ENCODE peak calls at places on chromosomes 1 and 21, in six cellular contexts. One of them, this sample, is unnamed.

GRCh38 chr1:182614796-182615451 is 10.7 kb upstream of the RGS16 start:
- DNase-seq in Calu3: peak
- DNase-seq in ovary: peak
- DNase-seq in GM13976: peak
- DNase-seq in LHCN-M2: peak
- DNase-seq in B cell: peak
- DNase-seq in this sample: peak

GRCh38 chr1:245156736-245157505 is 2.1 kb downstream of the KIF26B start:
- DNase-seq in Calu3: peak
- DNase-seq in ovary: no peak
- DNase-seq in GM13976: peak
- DNase-seq in LHCN-M2: no peak
- DNase-seq in B cell: no peak
- DNase-seq in this sample: peak

GRCh38 chr1:47013239-47013638 is 10.2 kb upstream of the CYP4X1 start:
- DNase-seq in Calu3: no peak
- DNase-seq in ovary: no peak
- DNase-seq in GM13976: no peak
- DNase-seq in LHCN-M2: no peak
- DNase-seq in B cell: no peak
- DNase-seq in this sample: no peak

GRCh38 chr21:32237021-32237420 is 41.8 kb downstream of the MIS18A start:
- DNase-seq in Calu3: no peak
- DNase-seq in ovary: no peak
- DNase-seq in GM13976: no peak
- DNase-seq in LHCN-M2: no peak
- DNase-seq in B cell: no peak
- DNase-seq in this sample: no peak

GRCh38 chr21:45870851-45871615 is 110.5 kb upstream of the COL6A1 start:
- DNase-seq in Calu3: no peak
- DNase-seq in ovary: no peak
- DNase-seq in GM13976: no peak
- DNase-seq in LHCN-M2: no peak
- DNase-seq in B cell: no peak
- DNase-seq in this sample: no peak

GRCh38 chr1:177927021-177927596 is 42.7 kb downstream of the SEC16B start:
- DNase-seq in Calu3: no peak
- DNase-seq in ovary: no peak
- DNase-seq in GM13976: no peak
- DNase-seq in LHCN-M2: peak
- DNase-seq in B cell: no peak
- DNase-seq in this sample: peak

GRCh38 chr1:173095632-173096031 is 44.9 kb upstream of the TNFSF18 start:
- DNase-seq in Calu3: no peak
- DNase-seq in ovary: no peak
- DNase-seq in GM13976: no peak
- DNase-seq in LHCN-M2: peak
- DNase-seq in B cell: no peak
- DNase-seq in this sample: peak

GRCh38 chr1:194342484-194343262 is 1156.3 kb upstream of the B3GALT2 start:
- DNase-seq in Calu3: no peak
- DNase-seq in ovary: no peak
- DNase-seq in GM13976: no peak
- DNase-seq in LHCN-M2: no peak
- DNase-seq in B cell: no peak
- DNase-seq in this sample: no peak

GRCh38 chr1:208142632-208143390 is 101.4 kb downstream of the PLXNA2 start:
- DNase-seq in Calu3: no peak
- DNase-seq in ovary: no peak
- DNase-seq in GM13976: no peak
- DNase-seq in LHCN-M2: no peak
- DNase-seq in B cell: no peak
- DNase-seq in this sample: no peak

GRCh38 chr1:113947388-113948107 is 18.4 kb downstream of the HIPK1 start:
- DNase-seq in Calu3: no peak
- DNase-seq in ovary: no peak
- DNase-seq in GM13976: no peak
- DNase-seq in LHCN-M2: no peak
- DNase-seq in B cell: no peak
- DNase-seq in this sample: no peak

GRCh38 chr1:2583871-2584341 is 2.7 kb upstream of the PRXL2B start:
- DNase-seq in Calu3: peak
- DNase-seq in ovary: no peak
- DNase-seq in GM13976: no peak
- DNase-seq in LHCN-M2: peak
- DNase-seq in B cell: no peak
- DNase-seq in this sample: no peak

GRCh38 chr1:201468501-201468843 is 516 bp downstream of the PHLDA3 start:
- DNase-seq in Calu3: no peak
- DNase-seq in ovary: peak
- DNase-seq in GM13976: peak
- DNase-seq in LHCN-M2: peak
- DNase-seq in B cell: no peak
- DNase-seq in this sample: no peak

GRCh38 chr1:43441166-43441893 is 12.4 kb downstream of the HYI start:
- DNase-seq in Calu3: no peak
- DNase-seq in ovary: peak
- DNase-seq in GM13976: no peak
- DNase-seq in LHCN-M2: no peak
- DNase-seq in B cell: no peak
- DNase-seq in this sample: no peak

GRCh38 chr1:54230507-54231339 is 30.8 kb downstream of the MRPL37 start:
- DNase-seq in Calu3: no peak
- DNase-seq in ovary: no peak
- DNase-seq in GM13976: no peak
- DNase-seq in LHCN-M2: no peak
- DNase-seq in B cell: no peak
- DNase-seq in this sample: no peak

GRCh38 chr1:37166005-37166404 is 131.7 kb upstream of the GRIK3 start:
- DNase-seq in Calu3: no peak
- DNase-seq in ovary: no peak
- DNase-seq in GM13976: no peak
- DNase-seq in LHCN-M2: no peak
- DNase-seq in B cell: no peak
- DNase-seq in this sample: no peak

GRCh38 chr1:102084771-102085535 is 88.2 kb upstream of the OLFM3 start:
- DNase-seq in Calu3: no peak
- DNase-seq in ovary: no peak
- DNase-seq in GM13976: no peak
- DNase-seq in LHCN-M2: no peak
- DNase-seq in B cell: no peak
- DNase-seq in this sample: no peak

GRCh38 chr1:234498448-234499118 is 19.6 kb upstream of the TARBP1 start:
- DNase-seq in Calu3: no peak
- DNase-seq in ovary: no peak
- DNase-seq in GM13976: no peak
- DNase-seq in LHCN-M2: no peak
- DNase-seq in B cell: no peak
- DNase-seq in this sample: no peak

GRCh38 chr1:2840036-2840809 is 38.7 kb upstream of the TTC34 start:
- DNase-seq in Calu3: no peak
- DNase-seq in ovary: no peak
- DNase-seq in GM13976: no peak
- DNase-seq in LHCN-M2: no peak
- DNase-seq in B cell: no peak
- DNase-seq in this sample: no peak

GRCh38 chr1:47558601-47559593 is 121.1 kb downstream of the FOXD2 start:
- DNase-seq in Calu3: peak
- DNase-seq in ovary: no peak
- DNase-seq in GM13976: no peak
- DNase-seq in LHCN-M2: no peak
- DNase-seq in B cell: no peak
- DNase-seq in this sample: peak

GRCh38 chr21:43834146-43834905 is 30.7 kb upstream of the AGPAT3 start:
- DNase-seq in Calu3: no peak
- DNase-seq in ovary: no peak
- DNase-seq in GM13976: no peak
- DNase-seq in LHCN-M2: no peak
- DNase-seq in B cell: no peak
- DNase-seq in this sample: no peak

GRCh38 chr1:15028117-15028516 is 125.4 kb upstream of the TMEM51 start:
- DNase-seq in Calu3: no peak
- DNase-seq in ovary: no peak
- DNase-seq in GM13976: no peak
- DNase-seq in LHCN-M2: peak
- DNase-seq in B cell: no peak
- DNase-seq in this sample: peak

GRCh38 chr1:20250346-20250989 is 40.2 kb upstream of the VWA5B1 start:
- DNase-seq in Calu3: peak
- DNase-seq in ovary: no peak
- DNase-seq in GM13976: no peak
- DNase-seq in LHCN-M2: peak
- DNase-seq in B cell: no peak
- DNase-seq in this sample: no peak

GRCh38 chr1:93661829-93662474 is 19.7 kb downstream of the BCAR3 start:
- DNase-seq in Calu3: peak
- DNase-seq in ovary: no peak
- DNase-seq in GM13976: peak
- DNase-seq in LHCN-M2: peak
- DNase-seq in B cell: no peak
- DNase-seq in this sample: peak

GRCh38 chr1:160291248-160292220 is 6.6 kb upstream of the PEX19 start:
- DNase-seq in Calu3: peak
- DNase-seq in ovary: peak
- DNase-seq in GM13976: peak
- DNase-seq in LHCN-M2: peak
- DNase-seq in B cell: peak
- DNase-seq in this sample: peak

GRCh38 chr1:61873581-61873980 is 131.3 kb downstream of the PATJ start:
- DNase-seq in Calu3: no peak
- DNase-seq in ovary: no peak
- DNase-seq in GM13976: no peak
- DNase-seq in LHCN-M2: no peak
- DNase-seq in B cell: no peak
- DNase-seq in this sample: no peak

GRCh38 chr1:159924791-159925712 is at the start of gene TAGLN2:
- DNase-seq in Calu3: peak
- DNase-seq in ovary: peak
- DNase-seq in GM13976: peak
- DNase-seq in LHCN-M2: peak
- DNase-seq in B cell: peak
- DNase-seq in this sample: peak

GRCh38 chr1:163107655-163108054 is 38.5 kb downstream of the RGS4 start:
- DNase-seq in Calu3: no peak
- DNase-seq in ovary: no peak
- DNase-seq in GM13976: no peak
- DNase-seq in LHCN-M2: no peak
- DNase-seq in B cell: no peak
- DNase-seq in this sample: no peak

GRCh38 chr1:147243228-147243685 is 773 bp downstream of the CHD1L start:
- DNase-seq in Calu3: peak
- DNase-seq in ovary: no peak
- DNase-seq in GM13976: peak
- DNase-seq in LHCN-M2: no peak
- DNase-seq in B cell: peak
- DNase-seq in this sample: peak

GRCh38 chr1:243407284-243408018 is 151.6 kb downstream of the SDCCAG8 start:
- DNase-seq in Calu3: no peak
- DNase-seq in ovary: no peak
- DNase-seq in GM13976: no peak
- DNase-seq in LHCN-M2: peak
- DNase-seq in B cell: no peak
- DNase-seq in this sample: peak

GRCh38 chr1:210125143-210125542 is 107.5 kb upstream of the SERTAD4 start:
- DNase-seq in Calu3: no peak
- DNase-seq in ovary: no peak
- DNase-seq in GM13976: no peak
- DNase-seq in LHCN-M2: no peak
- DNase-seq in B cell: no peak
- DNase-seq in this sample: no peak

GRCh38 chr1:87278791-87279190 is 49.9 kb upstream of the LMO4 start:
- DNase-seq in Calu3: no peak
- DNase-seq in ovary: no peak
- DNase-seq in GM13976: no peak
- DNase-seq in LHCN-M2: no peak
- DNase-seq in B cell: no peak
- DNase-seq in this sample: no peak

GRCh38 chr1:41333146-41333784 is 28.0 kb upstream of the FOXO6 start:
- DNase-seq in Calu3: no peak
- DNase-seq in ovary: peak
- DNase-seq in GM13976: no peak
- DNase-seq in LHCN-M2: peak
- DNase-seq in B cell: no peak
- DNase-seq in this sample: peak

GRCh38 chr1:63632110-63632509 is 38.9 kb downstream of the PGM1 start:
- DNase-seq in Calu3: no peak
- DNase-seq in ovary: no peak
- DNase-seq in GM13976: no peak
- DNase-seq in LHCN-M2: no peak
- DNase-seq in B cell: no peak
- DNase-seq in this sample: no peak

GRCh38 chr1:237244778-237245177 is 202.8 kb downstream of the RYR2 start:
- DNase-seq in Calu3: no peak
- DNase-seq in ovary: no peak
- DNase-seq in GM13976: no peak
- DNase-seq in LHCN-M2: no peak
- DNase-seq in B cell: no peak
- DNase-seq in this sample: no peak

GRCh38 chr1:161408404-161409085 is 40.9 kb upstream of the CFAP126 start:
- DNase-seq in Calu3: no peak
- DNase-seq in ovary: no peak
- DNase-seq in GM13976: no peak
- DNase-seq in LHCN-M2: no peak
- DNase-seq in B cell: no peak
- DNase-seq in this sample: no peak

GRCh38 chr1:10470043-10470442 is 2.3 kb downstream of the DFFA start:
- DNase-seq in Calu3: no peak
- DNase-seq in ovary: no peak
- DNase-seq in GM13976: no peak
- DNase-seq in LHCN-M2: no peak
- DNase-seq in B cell: no peak
- DNase-seq in this sample: no peak

GRCh38 chr1:59805564-59805963 is 9.2 kb upstream of the HOOK1 start:
- DNase-seq in Calu3: no peak
- DNase-seq in ovary: no peak
- DNase-seq in GM13976: no peak
- DNase-seq in LHCN-M2: no peak
- DNase-seq in B cell: no peak
- DNase-seq in this sample: no peak

GRCh38 chr1:170661646-170662411 is 2.1 kb upstream of the PRRX1 start:
- DNase-seq in Calu3: no peak
- DNase-seq in ovary: peak
- DNase-seq in GM13976: peak
- DNase-seq in LHCN-M2: peak
- DNase-seq in B cell: no peak
- DNase-seq in this sample: peak

This sample was measured in ACHN.